ENCODE peak calls at places on chromosomes 2 and 18, in four cellular contexts. H, R, J and M are unnamed samples.

GRCh38 chr2:120596990-120597594 is 138.6 kb upstream of the GLI2 start:
- DNase-seq in H (no peak), R (no peak), J (no peak), M (no peak)

GRCh38 chr2:17541514-17541950 is 1.0 kb downstream of the VSNL1 start:
- DNase-seq in H (no peak), R (no peak), J (no peak), M (no peak)

GRCh38 chr2:135820003-135820618 is 16.9 kb downstream of the LCT start:
- DNase-seq in H (peak), R (peak), J (peak), M (no peak)

GRCh38 chr2:28958689-28959088 is 22.4 kb upstream of the TOGARAM2 start:
- DNase-seq in H (peak), R (peak), J (peak), M (peak)

GRCh38 chr2:73028841-73029240 is 42.7 kb downstream of the SFXN5 start:
- DNase-seq in H (no peak), R (no peak), J (no peak), M (no peak)

GRCh38 chr18:4230450-4231168 is 224.5 kb downstream of the DLGAP1 start:
- DNase-seq in H (no peak), R (no peak), J (no peak), M (no peak)

GRCh38 chr2:45205480-45205879 is 196.2 kb upstream of the SIX2 start:
- DNase-seq in H (no peak), R (no peak), J (no peak), M (no peak)

GRCh38 chr2:178271629-178272333 is 77.5 kb downstream of the OSBPL6 start:
- DNase-seq in H (no peak), R (no peak), J (no peak), M (no peak)

GRCh38 chr2:9782197-9782719 is 61.0 kb upstream of the TAF1B start:
- DNase-seq in H (peak), R (no peak), J (peak), M (no peak)

GRCh38 chr2:224523626-224524577 is 61.3 kb downstream of the CUL3 start:
- DNase-seq in H (no peak), R (peak), J (no peak), M (no peak)

GRCh38 chr2:219501849-219502248 is 3.2 kb downstream of the GMPPA start:
- DNase-seq in H (no peak), R (no peak), J (no peak), M (no peak)

GRCh38 chr2:24850944-24851343 is 57.7 kb downstream of the CENPO start:
- DNase-seq in H (no peak), R (no peak), J (no peak), M (no peak)

GRCh38 chr2:29259221-29259620 is 144.0 kb downstream of the CLIP4 start:
- DNase-seq in H (no peak), R (no peak), J (no peak), M (no peak)

GRCh38 chr2:149725234-149725633 is 137.7 kb upstream of the MMADHC start:
- DNase-seq in H (no peak), R (no peak), J (no peak), M (no peak)

GRCh38 chr2:218022131-218022850 is 19.5 kb upstream of the TNS1 start:
- DNase-seq in H (no peak), R (no peak), J (peak), M (no peak)

GRCh38 chr2:63614983-63615945 is 26.5 kb downstream of the MDH1 start:
- DNase-seq in H (no peak), R (no peak), J (no peak), M (no peak)

GRCh38 chr2:10482979-10483378 is 34.9 kb upstream of the ODC1 start:
- DNase-seq in H (no peak), R (no peak), J (no peak), M (no peak)

GRCh38 chr18:80149667-80150066 is 40.6 kb downstream of the ADNP2 start:
- DNase-seq in H (no peak), R (no peak), J (no peak), M (no peak)

GRCh38 chr2:24021122-24021998 is 11.5 kb downstream of the MFSD2B start:
- DNase-seq in H (no peak), R (peak), J (no peak), M (no peak)

GRCh38 chr2:217085543-217085942 is 225.7 kb upstream of the TNP1 start:
- DNase-seq in H (no peak), R (no peak), J (no peak), M (no peak)

GRCh38 chr18:22844643-22845042 is 88.5 kb upstream of the RBBP8 start:
- DNase-seq in H (no peak), R (no peak), J (no peak), M (no peak)

GRCh38 chr2:145380436-145381017 is 860.6 kb upstream of the ZEB2 start:
- DNase-seq in H (no peak), R (no peak), J (no peak), M (no peak)

GRCh38 chr2:222827417-222827816 is 33.4 kb upstream of the ACSL3 start:
- DNase-seq in H (no peak), R (no peak), J (no peak), M (no peak)

GRCh38 chr2:1804251-1804855 is 60.0 kb upstream of the PXDN start:
- DNase-seq in H (no peak), R (no peak), J (no peak), M (no peak)

GRCh38 chr2:231191896-231192872 is 6.2 kb upstream of the ARMC9 start:
- DNase-seq in H (no peak), R (peak), J (no peak), M (peak)

GRCh38 chr2:56234241-56234640 is 50.5 kb downstream of the CCDC85A start:
- DNase-seq in H (no peak), R (no peak), J (no peak), M (no peak)

GRCh38 chr2:64225491-64225890 is 81.3 kb upstream of the PELI1 start:
- DNase-seq in H (no peak), R (no peak), J (no peak), M (no peak)

GRCh38 chr2:32363588-32363987 is 6.8 kb downstream of the BIRC6 start:
- DNase-seq in H (no peak), R (no peak), J (no peak), M (no peak)

GRCh38 chr18:79056827-79057367 is 12.3 kb upstream of the ATP9B start:
- DNase-seq in H (no peak), R (no peak), J (no peak), M (no peak)

GRCh38 chr18:27921904-27922541 is 254.9 kb downstream of the CDH2 start:
- DNase-seq in H (no peak), R (no peak), J (no peak), M (no peak)

GRCh38 chr18:49094979-49095632 is 144.3 kb upstream of the SMAD7 start:
- DNase-seq in H (no peak), R (no peak), J (no peak), M (no peak)

GRCh38 chr2:53768233-53768542 is 584 bp downstream of the CHAC2 start:
- DNase-seq in H (no peak), R (peak), J (no peak), M (peak)